ENCODE peak calls at places on chromosome 4, in four cellular contexts. Y is H9, P is IMR-90, L is H1. K is an unnamed sample.

GRCh38 chr4:85573270-85573669 is 98.3 kb downstream of the ARHGAP24 start:
- DNase-seq in Y (no peak), P (no peak), L (no peak), K (no peak)

GRCh38 chr4:92231511-92231910 is 72.3 kb upstream of the GRID2 start:
- DNase-seq in Y (no peak), P (peak; percentile 45), L (no peak), K (no peak)

GRCh38 chr4:142406917-142407501 is 439.1 kb downstream of the INPP4B start:
- DNase-seq in Y (no peak), P (no peak), L (no peak), K (no peak)

GRCh38 chr4:13940921-13941320 is 313.4 kb upstream of the BOD1L1 start:
- DNase-seq in Y (no peak), P (no peak), L (no peak), K (no peak)

GRCh38 chr4:5137226-5137625 is 85.9 kb downstream of the STK32B start:
- DNase-seq in Y (no peak), P (no peak), L (no peak), K (no peak)

GRCh38 chr4:127604949-127605709 is 27.6 kb upstream of the INTU start:
- DNase-seq in Y (peak; percentile 94), P (peak; percentile 48), L (peak; percentile 64), K (peak; percentile 26)

GRCh38 chr4:146381263-146381872 is 140.4 kb downstream of the SLC10A7 start:
- DNase-seq in Y (no peak), P (peak; percentile 8), L (no peak), K (no peak)

GRCh38 chr4:41160010-41160789 is 54.1 kb downstream of the APBB2 start:
- DNase-seq in Y (peak; percentile 53), P (peak; percentile 96), L (peak; percentile 27), K (no peak)

GRCh38 chr4:173332963-173333657 is 1.0 kb downstream of the HMGB2 start:
- DNase-seq in Y (no peak), P (peak; percentile 1), L (no peak), K (no peak)

GRCh38 chr4:56360071-56360470 is 27.2 kb downstream of the AASDH start:
- DNase-seq in Y (no peak), P (peak; percentile 51), L (no peak), K (no peak)

GRCh38 chr4:128528793-128529553 is 241.4 kb upstream of the PGRMC2 start:
- DNase-seq in Y (peak; percentile 64), P (peak; percentile 99), L (peak; percentile 58), K (peak; percentile 49)

GRCh38 chr4:15868065-15868464 is 70.5 kb downstream of the FGFBP1 start:
- DNase-seq in Y (no peak), P (no peak), L (no peak), K (no peak)

GRCh38 chr4:128288689-128289106 is 1.1 kb upstream of the PGRMC2 start:
- DNase-seq in Y (no peak), P (peak; percentile 56), L (no peak), K (no peak)

GRCh38 chr4:54585321-54586000 is 72.3 kb upstream of the KIT start:
- DNase-seq in Y (no peak), P (peak; percentile 62), L (no peak), K (no peak)

GRCh38 chr4:31107362-31107761 is 387.2 kb downstream of the PCDH7 start:
- DNase-seq in Y (no peak), P (peak; percentile 57), L (no peak), K (no peak)

GRCh38 chr4:145075742-145076472 is 22.1 kb downstream of the ANAPC10 start:
- DNase-seq in Y (no peak), P (no peak), L (no peak), K (no peak)

GRCh38 chr4:173167793-173168395 is 717 bp upstream of the GALNT7 start:
- DNase-seq in Y (peak; percentile 66), P (peak; percentile 30), L (no peak), K (no peak)

GRCh38 chr4:70709551-70710080 is 12.1 kb upstream of the RUFY3 start:
- DNase-seq in Y (no peak), P (no peak), L (no peak), K (peak; percentile 35)

GRCh38 chr4:147829401-147830101 is 97.7 kb downstream of the ARHGAP10 start:
- DNase-seq in Y (no peak), P (peak; percentile 59), L (no peak), K (no peak)

GRCh38 chr4:147830987-147831386 is 99.1 kb downstream of the ARHGAP10 start:
- DNase-seq in Y (no peak), P (peak; percentile 63), L (no peak), K (no peak)

GRCh38 chr4:147830102-147830463 is 98.2 kb downstream of the ARHGAP10 start:
- DNase-seq in Y (no peak), P (no peak), L (no peak), K (no peak)

GRCh38 chr4:147833254-147833653 is 101.4 kb downstream of the ARHGAP10 start:
- DNase-seq in Y (no peak), P (peak; percentile 82), L (no peak), K (no peak)

DNA sequence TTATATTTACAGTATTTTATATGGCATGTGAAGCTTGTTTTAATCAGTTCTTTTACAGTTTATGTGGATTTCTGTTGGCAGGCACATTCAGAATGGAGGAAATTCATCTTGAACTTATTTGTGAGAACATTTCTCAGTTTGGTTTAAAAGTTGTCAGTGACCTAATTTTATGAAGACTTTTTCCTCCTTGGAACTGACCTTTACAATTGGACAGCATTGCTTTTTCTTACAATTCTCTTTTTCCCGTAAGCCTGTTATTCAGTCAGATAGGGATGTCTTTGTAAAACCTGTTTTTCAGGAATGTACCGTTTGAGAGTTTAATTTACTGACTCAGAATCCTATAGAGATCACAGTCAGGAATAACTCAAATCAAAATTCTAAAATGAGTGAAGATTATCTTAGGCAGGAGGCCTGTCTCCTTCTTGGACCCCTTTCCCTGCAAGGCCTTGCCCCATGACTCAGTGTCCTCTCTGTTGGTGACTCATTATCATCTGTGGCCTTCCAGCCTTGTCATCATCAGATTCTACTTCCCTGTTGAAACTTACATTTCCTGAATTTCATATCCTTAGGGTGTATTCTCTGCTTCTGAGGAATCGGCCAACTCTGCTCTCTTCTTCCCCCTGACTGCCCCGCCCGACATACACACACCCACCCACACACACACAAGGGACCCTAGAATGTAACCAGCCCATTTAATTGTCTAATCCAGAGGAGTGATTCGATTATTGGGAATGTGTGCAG is 99.7 kb downstream of the ARHGAP10 start:
- DNase-seq in Y (no peak), P (peak; percentile 93), L (no peak), K (no peak)
- H2BK15ac ChIP-seq in Y (no peak overlapping the region), P (peak overlapping the region; percentile 37), L (no peak overlapping the region), K (no peak overlapping the region)

DNA sequence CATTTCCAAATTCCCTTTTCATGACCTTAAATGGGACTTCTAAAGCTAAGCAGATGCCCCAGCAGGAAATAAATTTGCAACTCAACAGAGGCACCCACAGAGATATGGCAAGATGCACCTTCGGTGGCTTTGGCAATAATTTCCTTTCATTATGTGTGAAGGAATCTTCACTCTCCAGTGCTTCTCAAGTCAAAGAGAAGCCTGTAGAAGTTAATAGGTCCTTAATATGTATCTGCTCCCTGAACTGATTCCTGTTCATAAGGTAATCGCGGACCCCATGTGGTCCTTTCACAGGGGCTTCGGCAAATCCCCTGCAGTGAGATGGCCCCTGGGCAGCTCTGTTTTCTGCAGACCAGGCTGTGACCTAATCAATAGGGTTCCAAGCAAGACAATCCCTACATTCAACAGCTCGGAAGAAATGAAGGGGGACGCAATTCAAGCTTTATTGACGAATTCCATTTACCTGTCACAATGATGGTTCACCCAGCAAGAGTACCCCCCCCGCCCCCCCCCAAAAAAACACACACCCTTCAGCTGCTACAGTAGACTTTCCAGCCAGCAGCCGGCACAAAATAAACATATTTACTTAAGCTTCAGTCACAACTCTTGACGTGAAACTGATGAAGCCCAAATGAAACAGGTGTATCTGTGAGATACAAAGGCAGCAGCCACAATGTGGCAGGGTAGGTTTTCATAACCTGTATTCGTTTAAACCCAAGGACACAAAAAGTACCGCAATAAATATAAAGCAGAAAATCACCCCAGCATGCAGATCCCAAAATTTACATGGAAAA is 35.3 kb downstream of the FAT1 start:
- DNase-seq in Y (peak; percentile 84), P (no peak), L (peak; percentile 90), K (no peak)
- H3K9ac ChIP-seq in Y (no peak overlapping the region), P (no peak overlapping the region), L (no peak overlapping the region), K (no peak overlapping the region)

DNA sequence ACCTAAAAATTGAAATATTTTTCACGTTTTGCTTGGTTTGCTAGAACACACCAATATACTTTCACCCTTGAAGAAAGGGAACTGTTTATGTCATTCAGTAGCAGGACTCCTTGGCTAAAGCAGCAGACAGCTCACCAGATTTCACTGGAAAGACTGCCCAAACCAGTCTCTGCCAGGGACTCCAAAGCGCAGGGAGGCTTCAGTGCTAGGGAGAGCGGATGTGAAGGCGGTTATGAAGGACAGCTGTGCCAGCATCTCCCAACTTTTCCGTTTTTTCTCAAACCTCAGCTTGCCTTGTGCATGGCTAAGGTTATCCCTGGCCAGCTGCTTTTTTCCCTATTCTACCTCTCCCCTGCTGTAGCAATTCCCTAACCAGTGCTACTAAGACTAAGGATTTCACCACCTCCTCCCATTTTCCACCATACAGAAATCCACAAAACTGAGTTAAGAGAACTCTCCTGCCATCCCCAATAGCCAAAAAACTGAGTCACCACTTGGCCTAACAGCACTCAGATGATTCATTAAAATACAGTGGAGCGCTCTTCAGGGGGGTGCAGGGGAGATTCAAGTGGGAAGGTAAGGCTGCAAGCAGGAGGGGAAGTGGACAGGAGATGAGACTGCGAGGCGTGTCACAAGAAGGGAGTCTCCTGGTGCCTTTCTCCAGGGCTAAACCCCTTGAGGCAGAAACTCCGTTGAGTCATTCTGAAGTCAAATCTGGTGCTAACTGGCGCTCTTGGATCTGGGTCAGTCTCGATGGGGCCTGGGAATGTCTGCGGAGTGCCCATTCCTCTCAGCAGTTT is 90.7 kb downstream of the PALLD start:
- DNase-seq in Y (no peak), P (peak; percentile 88), L (no peak), K (no peak)
- H4K91ac ChIP-seq in Y (no peak overlapping the region), P (peak overlapping the region; percentile 84), L (no peak overlapping the region), K (no peak overlapping the region)

GRCh38 chr4:184103755-184104367 is 113.8 kb downstream of the ENPP6 start:
- DNase-seq in Y (no peak), P (no peak), L (no peak), K (no peak)

GRCh38 chr4:184102488-184102887 is 115.2 kb downstream of the ENPP6 start:
- DNase-seq in Y (peak; percentile 52), P (no peak), L (no peak), K (no peak)

GRCh38 chr4:184100297-184100885 is 117.3 kb downstream of the ENPP6 start:
- DNase-seq in Y (peak; percentile 68), P (peak; percentile 26), L (no peak), K (peak; percentile 55)

GRCh38 chr4:184102927-184103326 is 114.7 kb downstream of the ENPP6 start:
- DNase-seq in Y (no peak), P (no peak), L (no peak), K (no peak)

DNA sequence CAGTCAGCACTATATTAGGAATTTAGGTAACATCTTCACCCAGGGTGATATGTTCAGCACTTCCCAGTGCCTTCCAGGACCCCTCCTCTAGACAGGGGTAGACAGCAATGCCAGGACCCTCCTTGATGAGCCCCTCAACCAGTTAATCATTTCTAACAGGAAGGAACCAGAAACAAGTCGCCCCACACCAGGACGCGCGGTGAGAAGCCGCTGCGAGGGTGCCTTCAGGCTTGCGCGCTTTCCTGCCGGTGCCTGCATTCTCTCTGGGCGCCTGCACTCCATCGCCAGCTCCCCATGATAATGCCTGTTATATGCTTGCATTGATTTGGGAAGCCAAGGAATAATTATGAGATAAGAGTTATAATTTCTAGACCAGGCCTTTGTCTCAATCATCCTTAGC is 116.0 kb downstream of the ENPP6 start:
- DNase-seq in Y (no peak), P (no peak), L (no peak), K (no peak)
- H2BK15ac ChIP-seq in Y (no peak overlapping the region), P (no peak overlapping the region), L (no peak overlapping the region), K (no peak overlapping the region)

GRCh38 chr4:10672379-10672778 is 12.2 kb downstream of the CLNK start:
- DNase-seq in Y (no peak), P (no peak), L (no peak), K (no peak)
- H3K9ac ChIP-seq in Y (no peak overlapping the region), P (no peak overlapping the region), L (no peak overlapping the region), K (no peak overlapping the region)

K was measured in neuronal stem cell.